ENCODE peak calls at places on chromosomes 16 and 17, in six cellular contexts. One of them, this sample, is unnamed.
A peak's percentile ranks its signal among the peaks of the same experiment; 100 is the strongest.

GRCh38 chr16:72552675-72553074 is 380.7 kb upstream of the PMFBP1 start:
- DNase-seq in activated CD4-positive, alpha-beta T cell treated with anti-CD3 and anti-CD28 coated beads, Interleukin-2, amount 50 U/mL, for 48 hours: no peak
- DNase-seq in fibroblast of lung: no peak
- DNase-seq in SW 1271: no peak
- DNase-seq in HCT116: no peak
- DNase-seq in Calu3: no peak
- DNase-seq in this sample: no peak

GRCh38 chr16:87295259-87295658 is 21.9 kb downstream of the C16orf95 start:
- DNase-seq in activated CD4-positive, alpha-beta T cell treated with anti-CD3 and anti-CD28 coated beads, Interleukin-2, amount 50 U/mL, for 48 hours: no peak
- DNase-seq in fibroblast of lung: peak; percentile 11
- DNase-seq in SW 1271: peak; percentile 36
- DNase-seq in HCT116: peak; percentile 90
- DNase-seq in Calu3: no peak
- DNase-seq in this sample: no peak

GRCh38 chr17:40915721-40916256 is 21.7 kb downstream of the KRT23 start:
- DNase-seq in activated CD4-positive, alpha-beta T cell treated with anti-CD3 and anti-CD28 coated beads, Interleukin-2, amount 50 U/mL, for 48 hours: no peak
- DNase-seq in fibroblast of lung: peak; percentile 26
- DNase-seq in SW 1271: no peak
- DNase-seq in HCT116: no peak
- DNase-seq in Calu3: peak; percentile 80
- DNase-seq in this sample: no peak

GRCh38 chr17:82815790-82816305 is 24.0 kb downstream of the ZNF750 start:
- DNase-seq in activated CD4-positive, alpha-beta T cell treated with anti-CD3 and anti-CD28 coated beads, Interleukin-2, amount 50 U/mL, for 48 hours: no peak
- DNase-seq in fibroblast of lung: no peak
- DNase-seq in SW 1271: no peak
- DNase-seq in HCT116: no peak
- DNase-seq in Calu3: no peak
- DNase-seq in this sample: no peak

GRCh38 chr17:78330570-78331224 is 29.2 kb downstream of the SOCS3 start:
- DNase-seq in activated CD4-positive, alpha-beta T cell treated with anti-CD3 and anti-CD28 coated beads, Interleukin-2, amount 50 U/mL, for 48 hours: no peak
- DNase-seq in fibroblast of lung: peak; percentile 64
- DNase-seq in SW 1271: no peak
- DNase-seq in HCT116: peak; percentile 67
- DNase-seq in Calu3: peak; percentile 76
- DNase-seq in this sample: no peak

GRCh38 chr16:89471225-89471624 is 19.1 kb downstream of the ANKRD11 start:
- DNase-seq in activated CD4-positive, alpha-beta T cell treated with anti-CD3 and anti-CD28 coated beads, Interleukin-2, amount 50 U/mL, for 48 hours: no peak
- DNase-seq in fibroblast of lung: peak; percentile 75
- DNase-seq in SW 1271: peak; percentile 38
- DNase-seq in HCT116: no peak
- DNase-seq in Calu3: no peak
- DNase-seq in this sample: no peak

GRCh38 chr17:50787106-50787505 is 19.8 kb upstream of the ANKRD40CL start:
- DNase-seq in activated CD4-positive, alpha-beta T cell treated with anti-CD3 and anti-CD28 coated beads, Interleukin-2, amount 50 U/mL, for 48 hours: no peak
- DNase-seq in fibroblast of lung: no peak
- DNase-seq in SW 1271: no peak
- DNase-seq in HCT116: no peak
- DNase-seq in Calu3: no peak
- DNase-seq in this sample: no peak

GRCh38 chr17:79205688-79206205 is 131.1 kb downstream of the ENGASE start:
- DNase-seq in activated CD4-positive, alpha-beta T cell treated with anti-CD3 and anti-CD28 coated beads, Interleukin-2, amount 50 U/mL, for 48 hours: no peak
- DNase-seq in fibroblast of lung: no peak
- DNase-seq in SW 1271: peak; percentile 6
- DNase-seq in HCT116: no peak
- DNase-seq in Calu3: no peak
- DNase-seq in this sample: no peak

GRCh38 chr17:19717411-19717908 is 1.1 kb upstream of the SLC47A2 start:
- DNase-seq in activated CD4-positive, alpha-beta T cell treated with anti-CD3 and anti-CD28 coated beads, Interleukin-2, amount 50 U/mL, for 48 hours: no peak
- DNase-seq in fibroblast of lung: no peak
- DNase-seq in SW 1271: no peak
- DNase-seq in HCT116: no peak
- DNase-seq in Calu3: no peak
- DNase-seq in this sample: no peak